ENCODE peak calls at places on chromosomes 11 and 22, in seven cellular contexts. V, J, N, D, A, X and K are unnamed samples.

GRCh38 chr11:114618139-114618538 is 22.6 kb upstream of the NXPE4 start:
- DNase-seq in J (no peak), N (no peak), D (no peak), V (no peak), A (no peak), X (no peak), K (no peak)

GRCh38 chr11:123428221-123428631 is 1.8 kb upstream of the GRAMD1B start:
- DNase-seq in X (no peak), N (no peak), A (no peak), V (no peak), D (no peak), J (no peak), K (no peak)

GRCh38 chr11:129828301-129828836 is 12.7 kb downstream of the TMEM45B start:
- DNase-seq in N (no peak), V (no peak), J (no peak), X (peak; percentile 41), A (no peak), D (peak; percentile 98), K (peak; percentile 56)

GRCh38 chr11:104462346-104462745 is 298.4 kb upstream of the PDGFD start:
- DNase-seq in V (no peak), D (no peak), N (no peak), J (no peak), X (no peak), A (no peak), K (no peak)

GRCh38 chr11:47403135-47403534 is 5.3 kb upstream of the SLC39A13 start:
- DNase-seq in J (no peak), A (no peak), N (no peak), X (no peak), D (no peak), V (no peak), K (no peak)

GRCh38 chr11:134759314-134759713 is 347.3 kb upstream of the B3GAT1 start:
- DNase-seq in V (no peak), A (no peak), D (no peak), N (no peak), X (no peak), J (no peak), K (no peak)

GRCh38 chr11:69398529-69399492 is 82.7 kb upstream of the LINC01488 start:
- DNase-seq in J (no peak), A (no peak), X (peak; percentile 40), V (no peak), D (no peak), N (no peak), K (no peak)

GRCh38 chr11:8310743-8311298 is 47.1 kb upstream of the LMO1 start:
- DNase-seq in N (no peak), V (no peak), A (no peak), X (no peak), J (no peak), D (no peak), K (no peak)

GRCh38 chr22:37336474-37337028 is 54.2 kb downstream of the CYTH4 start:
- DNase-seq in A (no peak), X (peak; percentile 47), J (no peak), N (no peak), D (peak; percentile 67), V (no peak), K (no peak)

GRCh38 chr22:28349114-28349513 is 330.5 kb downstream of the TTC28 start:
- DNase-seq in A (no peak), V (no peak), J (no peak), X (no peak), N (no peak), D (no peak), K (no peak)

GRCh38 chr11:65782816-65783228 is 2.0 kb upstream of the AP5B1 start:
- DNase-seq in V (no peak), A (no peak), J (no peak), N (no peak), D (no peak), X (no peak), K (no peak)

GRCh38 chr22:49302150-49302460 is 525.6 kb downstream of the BRD1 start:
- DNase-seq in X (peak; percentile 4), V (no peak), N (no peak), A (no peak), D (no peak), J (no peak), K (no peak)

GRCh38 chr22:27913162-27913741 is 5.8 kb downstream of the PITPNB start:
- DNase-seq in A (no peak), J (no peak), N (no peak), D (no peak), X (no peak), V (no peak), K (no peak)

GRCh38 chr11:73227571-73228211 is 9.6 kb downstream of the P2RY2 start:
- DNase-seq in V (peak; percentile 90), X (peak; percentile 85), A (no peak), N (no peak), D (peak; percentile 90), J (no peak), K (peak; percentile 91)

GRCh38 chr22:42277988-42278776 is 7.7 kb upstream of the TCF20 start:
- DNase-seq in J (no peak), D (no peak), X (no peak), N (peak; percentile 60), V (peak; percentile 36), A (no peak), K (no peak)

GRCh38 chr22:26718905-26719304 is 61.5 kb downstream of the MIAT start:
- DNase-seq in A (no peak), V (no peak), X (no peak), D (peak; percentile 21), J (no peak), N (no peak), K (no peak)

GRCh38 chr22:18954333-18954732 is 18.2 kb upstream of the PRODH start:
- DNase-seq in J (peak; percentile 18), X (peak; percentile 58), A (peak; percentile 31), N (peak; percentile 68), V (peak; percentile 46), D (no peak), K (peak; percentile 81)

GRCh38 chr11:120172921-120173705 is 35.2 kb upstream of the TRIM29 start:
- DNase-seq in A (no peak), X (peak; percentile 9), D (no peak), N (no peak), J (no peak), V (no peak), K (no peak)

GRCh38 chr11:81007046-81007445 is 1566.2 kb upstream of the TENM4 start:
- DNase-seq in D (peak; percentile 36), J (no peak), V (peak; percentile 10), X (no peak), A (no peak), N (no peak), K (no peak)

GRCh38 chr11:128213461-128213860 is 373.9 kb downstream of the ETS1 start:
- DNase-seq in A (no peak), D (no peak), X (no peak), N (no peak), V (no peak), J (no peak), K (no peak)

GRCh38 chr11:86069408-86070086 is 663 bp upstream of the PICALM start:
- DNase-seq in A (no peak), X (peak; percentile 49), J (no peak), N (no peak), V (no peak), D (peak; percentile 99), K (peak; percentile 55)

GRCh38 chr11:64762277-64762915 is 2.6 kb upstream of the PYGM start:
- DNase-seq in A (no peak), D (no peak), J (no peak), V (no peak), N (no peak), X (no peak), K (no peak)

GRCh38 chr22:23903328-23903971 is 9.3 kb downstream of the MIF start:
- DNase-seq in D (no peak), J (no peak), V (no peak), X (no peak), A (no peak), N (no peak), K (no peak)

GRCh38 chr11:102306817-102307814 is 10.2 kb upstream of the BIRC3 start:
- DNase-seq in A (no peak), J (peak; percentile 53), N (no peak), X (no peak), D (peak; percentile 72), V (no peak), K (no peak)

GRCh38 chr22:31126128-31126868 is 3.5 kb downstream of the INPP5J start:
- DNase-seq in V (no peak), A (no peak), N (no peak), D (no peak), J (no peak), X (no peak), K (no peak)

GRCh38 chr11:75558939-75559843 is 2.9 kb upstream of the SERPINH1 start:
- DNase-seq in A (no peak), X (no peak), J (no peak), D (no peak), V (no peak), N (no peak), K (no peak)

GRCh38 chr11:69360606-69361005 is 66.7 kb downstream of the MYEOV start:
- DNase-seq in A (no peak), X (no peak), D (no peak), N (no peak), J (no peak), V (no peak), K (no peak)

GRCh38 chr11:75921808-75922207 is 106.8 kb downstream of the UVRAG start:
- DNase-seq in A (no peak), N (no peak), J (no peak), D (no peak), X (no peak), V (no peak), K (no peak)

GRCh38 chr11:76671236-76671590 is 666 bp upstream of the LRRC32 start:
- DNase-seq in A (no peak), X (no peak), N (no peak), J (no peak), D (no peak), V (no peak), K (no peak)

GRCh38 chr11:109851780-109852390 is 241.3 kb upstream of the ZC3H12C start:
- DNase-seq in X (no peak), N (no peak), J (no peak), V (no peak), D (no peak), A (no peak), K (no peak)

GRCh38 chr11:17014321-17014773 is at the start of gene PLEKHA7:
- DNase-seq in X (no peak), N (no peak), D (peak; percentile 30), J (no peak), A (no peak), V (no peak), K (peak; percentile 57)

GRCh38 chr11:131408011-131408640 is 37.7 kb downstream of the NTM start:
- DNase-seq in J (no peak), V (peak; percentile 50), A (no peak), X (peak; percentile 41), D (no peak), N (no peak), K (no peak)

GRCh38 chr22:34055525-34056200 is 135.4 kb upstream of the LARGE1 start:
- DNase-seq in X (no peak), V (peak; percentile 4), N (no peak), A (no peak), J (no peak), D (peak; percentile 52), K (no peak)